ENCODE peak calls at places on chromosomes 6 and 20, in six cellular contexts. V is CD4-positive, alpha-beta memory T cell; E is ovary; X is IMR-90; T is OCI-LY7; D is thoracic aorta. W is an unnamed sample. For H3K36me3, the result is how much of the 10 kb centered on the place peaks cover.

GRCh38 chr6:138814179-138814834 is 18.4 kb downstream of the ECT2L start:
- DNase-seq in V (no peak), E (no peak), X (no peak), T (no peak), D (no peak), W (no peak)

GRCh38 chr6:36227379-36228344 is 31.1 kb downstream of the BRPF3 start:
- DNase-seq in V (no peak), E (no peak), X (no peak), T (no peak), D (no peak), W (no peak)

GRCh38 chr6:169093121-169093723 is 160.4 kb downstream of the THBS2 start:
- DNase-seq in V (no peak), E (no peak), X (no peak), T (no peak), D (no peak), W (no peak)

GRCh38 chr20:34703573-34704176 is 469 bp upstream of the TP53INP2 start:
- DNase-seq in V (peak), E (no peak), X (peak), T (peak), D (no peak), W (peak)

GRCh38 chr20:49386848-49387605 is 95.4 kb downstream of the KCNB1 start:
- DNase-seq in V (no peak), E (no peak), X (no peak), T (no peak), D (no peak), W (no peak)

GRCh38 chr6:41894366-41895299 is 542 bp downstream of the USP49 start:
- DNase-seq in V (no peak), E (no peak), X (no peak), T (no peak), D (peak), W (no peak)

GRCh38 chr6:23334360-23334759 is 765.0 kb downstream of the HDGFL1 start:
- DNase-seq in V (no peak), E (no peak), X (no peak), T (no peak), D (no peak), W (no peak)

GRCh38 chr20:23257848-23258746 is 92.5 kb upstream of the NXT1 start:
- DNase-seq in V (no peak), E (no peak), X (peak), T (no peak), D (no peak), W (no peak)

GRCh38 chr6:91713911-91714310 is 1127.0 kb upstream of the MAP3K7 start:
- DNase-seq in V (no peak), E (no peak), X (peak), T (no peak), D (no peak), W (no peak)

GRCh38 chr20:15005300-15005986 is 668.0 kb upstream of the FLRT3 start:
- DNase-seq in V (no peak), E (no peak), X (no peak), T (no peak), D (no peak), W (no peak)

GRCh38 chr6:49269190-49269589 is 193.9 kb downstream of the MMUT start:
- DNase-seq in V (no peak), E (no peak), X (peak), T (no peak), D (no peak), W (no peak)

GRCh38 chr20:46087161-46087560 is 2.6 kb downstream of the NCOA5 start:
- DNase-seq in V (no peak), E (no peak), X (peak), T (peak), D (no peak), W (no peak)

GRCh38 chr20:17958326-17959256 is 10.0 kb downstream of the SNX5 start:
- DNase-seq in V (no peak), E (no peak), X (peak), T (no peak), D (no peak), W (no peak)

GRCh38 chr20:9072741-9073310 is 3.9 kb downstream of the PLCB4 start:
- DNase-seq in V (no peak), E (no peak), X (no peak), T (no peak), D (no peak), W (no peak)

GRCh38 chr6:114747995-114748625 is 405.3 kb upstream of the HS3ST5 start:
- DNase-seq in V (no peak), E (no peak), X (peak), T (peak), D (no peak), W (no peak)

GRCh38 chr20:49344975-49345374 is 67.1 kb upstream of the ZNFX1 start:
- DNase-seq in V (no peak), E (peak), X (peak), T (no peak), D (peak), W (peak)

DNA sequence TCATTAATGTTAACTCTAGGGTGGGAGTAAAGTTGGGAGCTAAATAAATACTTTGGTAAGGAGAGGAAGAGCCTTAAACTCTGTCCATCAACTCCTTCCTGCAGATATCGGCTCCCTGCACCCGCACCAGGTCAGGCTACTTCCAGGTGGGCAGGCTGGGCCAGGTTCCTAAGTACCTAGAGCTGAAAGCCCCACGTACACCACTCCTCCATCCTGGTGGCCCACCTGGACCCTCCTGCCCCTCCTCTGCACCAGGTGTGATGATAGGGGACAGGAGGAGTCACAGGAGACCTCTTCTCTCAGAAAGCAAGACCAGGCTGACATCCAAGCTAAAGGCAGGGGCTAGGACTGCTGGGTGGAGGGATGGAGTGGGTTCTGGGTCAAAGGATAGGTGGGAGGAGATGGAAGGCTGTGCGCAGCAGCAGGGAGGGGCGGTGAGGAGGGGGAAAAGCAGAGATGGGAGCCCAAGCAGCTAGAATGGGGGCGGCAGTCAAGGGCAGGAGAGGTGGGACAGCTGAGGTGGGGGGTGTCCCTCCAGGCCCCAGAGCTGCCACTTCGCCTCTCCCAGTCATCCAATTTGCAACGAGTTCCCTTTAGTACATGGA is 15.3 kb upstream of the TOX2 start:
- DNase-seq in V (no peak), E (no peak), X (no peak), T (no peak), D (no peak), W (no peak)
- H3K4me3 ChIP-seq in V (no peak), E (no peak), X (no peak), T (no peak), D (no peak), W (no peak)

DNA sequence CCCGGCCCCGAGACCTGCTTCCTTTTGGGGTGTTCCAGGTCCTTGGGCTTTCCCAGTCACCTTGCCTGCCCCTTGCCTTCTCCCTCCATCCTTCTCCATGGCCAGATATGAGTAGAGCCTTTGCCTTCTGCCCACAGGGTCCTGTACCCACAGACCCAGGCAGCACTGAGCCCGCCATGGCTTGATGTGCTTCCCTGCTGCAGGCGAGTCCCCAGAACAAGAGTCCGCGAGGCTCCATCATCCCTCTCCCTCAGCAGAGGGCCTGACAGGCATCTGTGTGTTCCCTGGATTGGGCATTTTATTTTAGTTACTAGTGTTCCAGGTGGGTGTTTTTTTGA is 21.9 kb downstream of the PYGB start:
- DNase-seq in V (no peak), E (no peak), X (no peak), T (no peak), D (no peak), W (no peak)
- H3K36me3 ChIP-seq in V (under half), E (under half), X (half or more), T (under half), D (under half), W (under half)

DNA sequence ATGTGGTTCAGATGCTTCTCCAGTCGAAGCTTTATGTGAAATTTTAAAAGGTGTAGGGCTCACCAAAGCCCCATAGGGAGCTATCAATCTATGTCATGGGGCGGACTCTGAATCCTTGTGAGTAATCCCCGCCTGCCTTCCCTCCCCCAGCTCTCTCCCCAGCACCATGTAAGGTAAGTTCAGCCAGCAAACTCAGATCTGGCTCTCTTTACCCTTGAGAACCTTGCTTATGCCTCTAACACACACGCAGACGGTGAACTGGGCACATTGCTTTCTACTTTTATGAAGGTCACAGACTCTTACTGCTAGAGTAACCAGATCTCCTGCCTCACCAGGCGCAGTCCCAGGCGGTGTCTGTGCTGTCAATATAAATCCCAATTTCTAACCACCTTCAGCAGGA is 82.6 kb upstream of the CNKSR3 start:
- DNase-seq in V (no peak), E (no peak), X (no peak), T (no peak), D (no peak), W (no peak)
- H3K27ac ChIP-seq in V (no peak), E (no peak), X (no peak), T (no peak), D (peak), W (no peak)

GRCh38 chr6:84773133-84773430 is 8.7 kb upstream of the TBX18 start:
- DNase-seq in V (no peak), E (no peak), X (no peak), T (no peak), D (no peak), W (no peak)
- H3K4me3 ChIP-seq in V (no peak), E (no peak), X (no peak), T (no peak), D (peak), W (peak)

GRCh38 chr6:89836637-89837222 is 7.0 kb downstream of the CASP8AP2 start:
- DNase-seq in V (no peak), E (no peak), X (no peak), T (no peak), D (no peak), W (no peak)
- H3K36me3 ChIP-seq in V (under half), E (under half), X (under half), T (half or more), D (under half), W (under half)

GRCh38 chr6:14633453-14633852 is 515.9 kb downstream of the CD83 start:
- DNase-seq in V (no peak), E (no peak), X (no peak), T (no peak), D (no peak), W (no peak)

GRCh38 chr6:14638562-14638931 is 521.0 kb downstream of the CD83 start:
- DNase-seq in V (no peak), E (no peak), X (no peak), T (no peak), D (no peak), W (no peak)

GRCh38 chr6:14635933-14636599 is 518.5 kb downstream of the CD83 start:
- DNase-seq in V (peak), E (no peak), X (no peak), T (no peak), D (no peak), W (no peak)

GRCh38 chr6:14634072-14634471 is 516.5 kb downstream of the CD83 start:
- DNase-seq in V (peak), E (no peak), X (no peak), T (no peak), D (no peak), W (no peak)

DNA sequence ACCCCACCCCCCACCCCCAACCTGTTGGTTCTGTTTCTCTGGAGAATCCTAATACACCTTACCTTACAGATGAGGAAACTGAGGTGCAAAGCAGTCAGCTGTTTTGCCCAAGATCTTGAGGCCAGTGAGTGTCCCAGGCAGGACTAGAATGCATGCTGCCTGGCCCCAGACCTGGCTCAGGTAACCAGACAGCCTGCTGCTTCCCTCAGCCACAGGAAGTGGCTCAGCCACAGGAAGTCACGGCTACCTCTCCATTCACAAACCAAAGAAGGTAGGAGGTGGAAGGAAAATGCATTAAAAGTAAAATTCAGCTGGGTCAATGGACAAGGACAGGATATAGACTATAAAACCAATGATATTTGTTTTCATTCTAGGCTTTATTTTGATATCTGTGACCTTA is 517.6 kb downstream of the CD83 start:
- DNase-seq in V (peak), E (no peak), X (no peak), T (peak), D (no peak), W (no peak)
- H3K27ac ChIP-seq in V (no peak), E (no peak), X (no peak), T (no peak), D (no peak), W (no peak)

GRCh38 chr6:66992660-66993059 is 1285.6 kb upstream of the EYS start:
- DNase-seq in V (no peak), E (no peak), X (no peak), T (no peak), D (no peak), W (no peak)

GRCh38 chr6:66995669-66996068 is 1288.6 kb upstream of the EYS start:
- DNase-seq in V (no peak), E (no peak), X (no peak), T (no peak), D (no peak), W (no peak)

GRCh38 chr6:66993272-66993671 is 1286.2 kb upstream of the EYS start:
- DNase-seq in V (no peak), E (no peak), X (no peak), T (no peak), D (no peak), W (no peak)
- H3K4me3 ChIP-seq in V (no peak), E (no peak), X (no peak), T (no peak), D (no peak), W (no peak)

GRCh38 chr6:43517503-43518357 is 841 bp downstream of the POLR1C start:
- DNase-seq in V (no peak), E (no peak), X (peak), T (peak), D (no peak), W (no peak)
- H3K36me3 ChIP-seq in V (half or more), E (under half), X (half or more), T (half or more), D (under half), W (under half)

GRCh38 chr6:21731411-21732031 is 138.0 kb downstream of the SOX4 start:
- DNase-seq in V (no peak), E (no peak), X (peak), T (no peak), D (no peak), W (no peak)

GRCh38 chr6:21730533-21730932 is 137.0 kb downstream of the SOX4 start:
- DNase-seq in V (no peak), E (no peak), X (no peak), T (no peak), D (no peak), W (no peak)

GRCh38 chr6:21733311-21733710 is 139.8 kb downstream of the SOX4 start:
- DNase-seq in V (no peak), E (no peak), X (peak), T (no peak), D (no peak), W (no peak)

GRCh38 chr6:21729431-21729830 is 135.9 kb downstream of the SOX4 start:
- DNase-seq in V (no peak), E (no peak), X (no peak), T (no peak), D (no peak), W (no peak)

DNA sequence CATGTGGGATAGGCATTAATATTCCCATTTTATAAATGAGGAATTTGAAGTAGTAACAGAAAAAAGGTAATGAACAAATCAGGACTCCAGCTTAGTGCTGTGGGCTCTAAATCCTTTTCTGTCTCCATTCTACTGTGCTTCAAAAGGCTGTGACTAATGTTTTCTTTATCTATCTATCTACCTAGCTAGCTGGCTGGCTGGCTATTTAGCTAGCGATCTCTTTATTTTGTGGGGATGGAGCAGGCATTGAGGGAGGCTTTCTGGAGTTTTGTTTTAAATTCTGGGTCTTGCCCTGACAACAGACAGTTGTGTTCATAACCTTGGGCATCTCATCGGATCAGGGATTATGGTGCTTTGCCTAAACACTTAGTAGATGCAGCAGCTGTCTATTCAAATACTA is 139.2 kb downstream of the SOX4 start:
- DNase-seq in V (no peak), E (no peak), X (no peak), T (no peak), D (no peak), W (no peak)
- H3K27ac ChIP-seq in V (no peak), E (no peak), X (no peak), T (no peak), D (no peak), W (peak)

DNA sequence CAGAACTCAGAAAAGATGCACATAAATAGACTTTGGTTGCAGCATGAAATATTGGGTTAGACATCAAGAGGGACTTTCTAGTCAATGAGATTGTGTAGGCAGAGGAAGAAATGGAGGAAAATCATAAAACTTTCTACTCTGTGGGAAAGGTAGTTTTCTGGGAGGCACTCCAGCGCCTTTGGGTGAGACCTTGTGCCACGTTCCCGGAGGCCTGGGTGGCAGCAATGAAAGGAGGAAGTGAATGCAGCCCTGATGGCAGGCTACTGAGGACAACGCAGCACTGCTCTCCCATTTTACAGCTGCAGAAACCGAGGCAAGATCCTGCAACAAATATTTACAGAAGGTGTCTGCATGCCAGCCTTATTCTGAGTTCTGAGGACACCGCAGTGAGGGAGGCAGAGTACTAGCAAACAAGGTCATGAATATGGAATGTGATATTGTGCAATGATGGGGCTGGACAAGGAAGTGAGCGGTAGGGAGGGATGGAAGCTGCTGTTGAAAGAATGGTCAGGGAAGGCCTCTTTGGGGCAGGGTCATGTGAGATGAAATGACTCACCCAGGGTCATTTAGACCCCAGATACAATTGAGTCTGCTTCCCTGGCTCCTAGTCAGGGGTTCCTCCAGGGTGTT is 159.1 kb downstream of the TFAP2C start:
- DNase-seq in V (no peak), E (no peak), X (peak), T (no peak), D (no peak), W (peak)
- H3K4me3 ChIP-seq in V (no peak), E (no peak), X (no peak), T (no peak), D (no peak), W (peak)